ENCODE peak calls at places on chromosomes 7 and 10, in five cellular contexts. One of them, this sample, is unnamed.

GRCh38 chr10:131650771-131651673 is 249.8 kb upstream of the PPP2R2D start:
- DNase-seq in astrocyte: no peak
- DNase-seq in A549: no peak
- DNase-seq in trophoblast cell: no peak
- DNase-seq in iPS DF 6.9: no peak
- DNase-seq in this sample: no peak

GRCh38 chr10:26556756-26557640 is 118.9 kb downstream of the APBB1IP start:
- DNase-seq in astrocyte: peak; percentile 39
- DNase-seq in iPS DF 6.9: no peak
- DNase-seq in trophoblast cell: peak; percentile 82
- DNase-seq in A549: peak; percentile 73
- DNase-seq in this sample: no peak

GRCh38 chr7:47474937-47475879 is 106.7 kb downstream of the TNS3 start:
- DNase-seq in trophoblast cell: peak; percentile 98
- DNase-seq in iPS DF 6.9: no peak
- DNase-seq in A549: peak; percentile 95
- DNase-seq in astrocyte: peak; percentile 97
- DNase-seq in this sample: peak; percentile 85

GRCh38 chr7:112869111-112869774 is 79.0 kb upstream of the TMEM168 start:
- DNase-seq in trophoblast cell: peak; percentile 78
- DNase-seq in iPS DF 6.9: peak; percentile 68
- DNase-seq in astrocyte: no peak
- DNase-seq in A549: peak; percentile 40
- DNase-seq in this sample: no peak

GRCh38 chr10:57482259-57482658 is 785.4 kb downstream of the IPMK start:
- DNase-seq in iPS DF 6.9: no peak
- DNase-seq in A549: no peak
- DNase-seq in trophoblast cell: no peak
- DNase-seq in astrocyte: no peak
- DNase-seq in this sample: no peak

GRCh38 chr10:132193907-132194552 is 7.3 kb downstream of the DPYSL4 start:
- DNase-seq in A549: no peak
- DNase-seq in trophoblast cell: peak; percentile 2
- DNase-seq in iPS DF 6.9: no peak
- DNase-seq in astrocyte: no peak
- DNase-seq in this sample: no peak

GRCh38 chr10:72274730-72275350 is 1.1 kb downstream of the DDIT4 start:
- DNase-seq in iPS DF 6.9: no peak
- DNase-seq in astrocyte: no peak
- DNase-seq in trophoblast cell: no peak
- DNase-seq in A549: peak; percentile 67
- DNase-seq in this sample: no peak

GRCh38 chr10:104255244-104255981 is 721 bp downstream of the GSTO1 start:
- DNase-seq in trophoblast cell: peak; percentile 69
- DNase-seq in astrocyte: peak; percentile 65
- DNase-seq in A549: peak; percentile 56
- DNase-seq in iPS DF 6.9: no peak
- DNase-seq in this sample: no peak

GRCh38 chr10:101783736-101784118 is 481 bp upstream of the NPM3 start:
- DNase-seq in iPS DF 6.9: no peak
- DNase-seq in trophoblast cell: peak; percentile 30
- DNase-seq in astrocyte: no peak
- DNase-seq in A549: no peak
- DNase-seq in this sample: no peak
- H3K4me1 ChIP-seq in iPS DF 6.9: peaks cover 15% of the 10 kb centered on the region
- H3K4me1 ChIP-seq in trophoblast cell: peaks cover 14% of the 10 kb centered on the region
- H3K4me1 ChIP-seq in astrocyte: peaks cover 32% of the 10 kb centered on the region
- H3K4me1 ChIP-seq in A549: peaks cover 32% of the 10 kb centered on the region
- H3K4me1 ChIP-seq in this sample: peaks cover 43% of the 10 kb centered on the region

DNA sequence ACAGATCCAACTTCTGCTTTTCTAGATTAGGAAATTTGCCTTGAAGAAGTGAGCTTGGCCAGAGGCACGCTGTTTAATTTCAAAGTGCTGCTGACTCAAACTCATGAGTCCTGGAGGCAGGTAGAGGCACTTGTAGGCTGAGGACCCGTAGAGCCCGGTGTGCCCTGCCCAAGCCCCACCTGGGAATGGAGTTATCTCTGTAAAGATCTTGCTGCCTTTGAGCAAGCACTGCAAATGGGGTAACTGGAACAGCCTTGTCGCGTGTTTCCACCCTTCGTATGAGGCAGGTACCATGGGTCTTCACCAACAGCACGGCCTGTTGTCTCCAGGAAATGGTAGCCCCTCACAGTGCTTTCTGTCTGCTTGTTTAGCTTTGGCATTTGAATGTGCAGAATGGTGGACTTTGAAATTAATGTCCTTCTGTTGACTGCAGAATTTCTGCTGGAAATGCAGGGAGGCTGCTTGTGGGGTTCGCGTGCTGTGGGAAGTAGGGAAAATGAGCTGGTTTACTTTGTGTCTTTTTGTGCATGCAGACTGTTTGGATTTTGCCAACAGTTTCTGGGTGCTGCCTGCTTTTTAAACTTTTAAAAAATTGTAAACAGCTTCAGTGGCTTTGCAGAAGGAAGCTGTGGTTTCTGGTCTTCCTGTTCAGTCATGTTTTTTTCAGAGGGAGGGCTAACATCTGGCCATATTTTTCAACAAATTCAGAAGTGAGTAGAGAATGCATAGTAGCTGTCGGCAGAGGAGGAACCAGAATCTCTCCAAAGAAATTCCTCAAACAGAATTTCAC is 27.2 kb downstream of the CCM2 start:
- DNase-seq in iPS DF 6.9: no peak
- DNase-seq in trophoblast cell: peak; percentile 72
- DNase-seq in astrocyte: peak; percentile 11
- DNase-seq in A549: no peak
- DNase-seq in this sample: no peak
- H3K27ac ChIP-seq in iPS DF 6.9: no peak overlapping the region
- H3K27ac ChIP-seq in trophoblast cell: no peak overlapping the region
- H3K27ac ChIP-seq in astrocyte: no peak overlapping the region
- H3K27ac ChIP-seq in A549: no peak overlapping the region
- H3K27ac ChIP-seq in this sample: no peak overlapping the region

DNA sequence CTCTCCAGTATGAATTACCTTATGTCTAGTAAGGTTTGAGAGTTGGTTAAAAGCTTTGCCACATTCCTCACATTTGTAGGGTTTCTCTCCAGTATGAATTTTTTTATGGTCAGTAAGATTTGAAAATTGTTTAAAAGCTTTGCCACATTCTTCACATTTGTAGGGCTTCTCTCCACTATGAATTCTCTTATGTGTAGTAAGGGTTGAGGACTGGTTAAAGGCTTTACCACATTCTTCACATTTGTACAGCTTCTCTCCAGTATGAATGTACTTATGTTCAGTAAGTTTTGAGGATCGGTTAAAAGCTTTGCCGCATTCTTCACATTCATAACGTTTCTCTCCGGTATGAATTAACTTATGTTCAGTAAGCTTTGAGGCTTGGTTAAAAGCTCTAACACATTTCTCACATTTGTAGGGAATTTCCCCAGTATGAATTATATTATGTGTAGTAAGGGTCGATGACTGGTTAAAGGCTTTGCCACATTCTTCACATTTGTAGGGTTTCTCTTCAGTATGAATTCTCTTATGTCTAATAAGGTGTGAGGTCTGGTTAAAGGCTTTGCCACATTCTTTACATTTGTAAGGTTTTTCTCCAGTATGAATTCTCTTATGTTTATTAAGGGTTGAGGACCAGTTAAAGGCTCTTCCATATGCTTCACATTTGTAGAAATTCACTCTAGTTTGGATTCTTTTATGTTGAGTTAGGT is 12.2 kb downstream of the ZNF117 start:
- DNase-seq in iPS DF 6.9: no peak
- DNase-seq in A549: no peak
- DNase-seq in astrocyte: no peak
- DNase-seq in trophoblast cell: no peak
- DNase-seq in this sample: no peak
- H3K9me3 ChIP-seq in iPS DF 6.9: no peaks in the 10 kb centered on the region
- H3K9me3 ChIP-seq in A549: peaks cover 65% of the 10 kb centered on the region
- H3K9me3 ChIP-seq in astrocyte: peaks cover 32% of the 10 kb centered on the region
- H3K9me3 ChIP-seq in trophoblast cell: peaks cover 2% of the 10 kb centered on the region
- H3K9me3 ChIP-seq in this sample: peaks cover 68% of the 10 kb centered on the region

DNA sequence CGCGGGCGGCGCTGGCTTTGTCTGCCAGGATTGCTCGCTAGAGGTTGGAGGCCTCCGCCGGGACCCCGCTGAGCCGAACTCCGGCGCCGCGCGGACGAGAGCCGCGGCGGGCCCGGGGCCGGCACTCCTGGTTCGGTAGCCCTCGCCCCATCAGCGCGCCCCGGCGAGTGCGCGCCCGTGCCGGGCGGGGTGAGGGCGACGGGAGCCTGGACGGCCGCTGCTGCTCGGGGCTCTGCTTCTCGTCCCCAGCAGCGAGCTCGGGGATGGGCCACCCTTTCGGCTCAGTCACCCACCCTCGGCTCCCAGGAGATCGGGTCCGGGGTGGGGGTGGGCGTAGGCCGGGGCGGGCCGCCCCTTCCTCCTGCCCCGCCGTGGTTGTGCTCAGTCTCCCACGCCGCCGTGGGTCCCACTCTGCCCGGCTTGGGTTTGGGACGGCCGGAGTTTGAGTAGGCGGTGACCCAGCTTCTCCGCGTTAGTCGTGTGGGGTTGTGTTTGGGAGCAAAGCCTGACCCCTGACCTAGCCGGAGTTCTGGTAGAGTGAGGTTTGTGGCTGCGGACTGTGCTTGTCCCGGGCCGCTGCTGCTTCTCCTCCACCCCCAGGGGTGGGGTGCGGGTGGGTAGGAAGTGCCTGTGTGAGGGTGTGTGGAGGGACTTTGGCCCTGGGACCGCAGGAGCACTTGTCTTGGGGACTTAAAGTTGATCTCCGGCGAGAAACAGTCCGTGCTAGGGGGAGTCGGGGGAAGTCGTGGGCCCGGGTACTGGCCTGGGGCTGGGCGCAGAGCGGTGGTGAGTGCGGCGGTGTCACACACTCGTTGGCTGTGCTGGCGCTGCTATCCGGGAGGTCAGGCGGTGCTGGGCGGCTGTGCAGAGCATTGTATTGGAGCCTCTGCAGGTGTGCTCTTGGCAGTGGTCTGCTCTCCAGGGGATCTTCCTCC is 683 bp downstream of the TSPAN14 start:
- DNase-seq in trophoblast cell: peak; percentile 48
- DNase-seq in A549: no peak
- DNase-seq in astrocyte: no peak
- DNase-seq in iPS DF 6.9: no peak
- DNase-seq in this sample: no peak
- H3K4me1 ChIP-seq in trophoblast cell: peaks cover 36% of the 10 kb centered on the region
- H3K4me1 ChIP-seq in A549: peaks cover 59% of the 10 kb centered on the region
- H3K4me1 ChIP-seq in astrocyte: peaks cover 41% of the 10 kb centered on the region
- H3K4me1 ChIP-seq in iPS DF 6.9: peaks cover 16% of the 10 kb centered on the region
- H3K4me1 ChIP-seq in this sample: peaks cover 36% of the 10 kb centered on the region

GRCh38 chr10:3077940-3078630 is 10.7 kb downstream of the PFKP start:
- DNase-seq in iPS DF 6.9: no peak
- DNase-seq in trophoblast cell: peak; percentile 54
- DNase-seq in astrocyte: no peak
- DNase-seq in A549: no peak
- DNase-seq in this sample: no peak
- H3K27ac ChIP-seq in iPS DF 6.9: no peak overlapping the region
- H3K27ac ChIP-seq in trophoblast cell: no peak overlapping the region
- H3K27ac ChIP-seq in astrocyte: no peak overlapping the region
- H3K27ac ChIP-seq in A549: no peak overlapping the region
- H3K27ac ChIP-seq in this sample: no peak overlapping the region

This sample was measured in thoracic aorta.